ENCODE peak calls at places on chromosome 6, in four cellular contexts. D, C, S and B are unnamed samples.

GRCh38 chr6:140077712-140078551 is 703.5 kb upstream of the CITED2 start:
- DNase-seq in C (no peak), S (no peak), D (no peak), B (no peak)

GRCh38 chr6:113632220-113632864 is 224.8 kb upstream of the MARCKS start:
- DNase-seq in D (peak; percentile 91), S (peak; percentile 78), C (no peak), B (no peak)

GRCh38 chr6:146968041-146968760 is 236.0 kb upstream of the STXBP5 start:
- DNase-seq in S (no peak), C (no peak), D (no peak), B (no peak)

GRCh38 chr6:21386744-21387143 is 206.8 kb upstream of the SOX4 start:
- DNase-seq in C (peak; percentile 10), D (no peak), S (peak; percentile 64), B (no peak)

GRCh38 chr6:156612361-156612760 is 164.8 kb upstream of the ARID1B start:
- DNase-seq in S (no peak), D (no peak), C (no peak), B (no peak)

GRCh38 chr6:138237463-138237862 is 19.2 kb upstream of the PBOV1 start:
- DNase-seq in S (no peak), D (no peak), C (no peak), B (no peak)

GRCh38 chr6:36874443-36875249 is at the start of gene PPIL1:
- DNase-seq in D (peak; percentile 78), C (peak; percentile 95), S (peak; percentile 90), B (peak; percentile 74)

GRCh38 chr6:195861-196360 is 96.4 kb upstream of the DUSP22 start:
- DNase-seq in D (no peak), C (no peak), S (no peak), B (no peak)

GRCh38 chr6:116929825-116930224 is 52.8 kb downstream of the RFX6 start:
- DNase-seq in D (no peak), S (no peak), C (no peak), B (no peak)
- TF ChIP-seq CREB1 in D (no peak), S (no peak), C (no peak), B (no peak)

GRCh38 chr6:43271944-43272343 is 26.1 kb upstream of the SLC22A7 start:
- DNase-seq in S (no peak), C (no peak), D (no peak), B (no peak)
- TF ChIP-seq ETV6 in S (no peak), C (no peak), D (no peak), B (no peak)

GRCh38 chr6:84929212-84929611 is 164.8 kb upstream of the TBX18 start:
- DNase-seq in C (no peak), D (no peak), S (no peak), B (no peak)
- TF ChIP-seq CREB1 in C (no peak), D (no peak), S (no peak), B (no peak)

GRCh38 chr6:150891886-150892485 is 26.5 kb downstream of the MTHFD1L start:
- DNase-seq in D (peak; percentile 34), C (peak; percentile 81), S (peak; percentile 69), B (peak; percentile 74)
- TF ChIP-seq ETV6 in D (no peak), C (no peak), S (no peak), B (no peak)